ENCODE peak calls at places on chromosomes 5 and 9, in four cellular contexts. C, G, I and Z are unnamed samples.

GRCh38 chr5:142186821-142187594 is 78.4 kb downstream of the NDFIP1 start:
- DNase-seq in C (no peak), G (no peak), I (no peak), Z (no peak)

GRCh38 chr9:131635285-131635684 is 90.0 kb downstream of the PRRT1B start:
- DNase-seq in C (peak; percentile 98), G (peak; percentile 99), I (peak; percentile 94), Z (peak; percentile 96)

GRCh38 chr5:146254223-146254622 is 50.8 kb downstream of the RBM27 start:
- DNase-seq in C (no peak), G (no peak), I (no peak), Z (no peak)

GRCh38 chr9:15033316-15033715 is 123.1 kb upstream of the FREM1 start:
- DNase-seq in C (no peak), G (no peak), I (no peak), Z (no peak)

GRCh38 chr5:16880547-16880946 is 55.5 kb downstream of the MYO10 start:
- DNase-seq in C (no peak), G (no peak), I (no peak), Z (no peak)

GRCh38 chr5:148979104-148979723 is 83.6 kb downstream of the SH3TC2 start:
- DNase-seq in C (no peak), G (no peak), I (no peak), Z (no peak)

GRCh38 chr5:127615916-127616315 is 33.0 kb upstream of the CTXN3 start:
- DNase-seq in C (peak; percentile 22), G (peak; percentile 15), I (no peak), Z (peak; percentile 15)

GRCh38 chr5:158590936-158591863 is 508.5 kb downstream of the EBF1 start:
- DNase-seq in C (peak; percentile 21), G (no peak), I (no peak), Z (peak; percentile 48)

GRCh38 chr5:102421647-102422046 is 77.2 kb downstream of the SLCO6A1 start:
- DNase-seq in C (no peak), G (no peak), I (peak; percentile 37), Z (no peak)

GRCh38 chr9:114047717-114048116 is 30.4 kb downstream of the AMBP start:
- DNase-seq in C (peak; percentile 18), G (no peak), I (peak; percentile 20), Z (peak; percentile 25)

GRCh38 chr9:33628865-33629410 is 104.9 kb downstream of the ANKRD18B start:
- DNase-seq in C (no peak), G (no peak), I (no peak), Z (no peak)

GRCh38 chr5:7801898-7802614 is 48.9 kb downstream of the CFAP90 start:
- DNase-seq in C (no peak), G (no peak), I (no peak), Z (no peak)

GRCh38 chr5:159100928-159101646 is 1.4 kb upstream of the EBF1 start:
- DNase-seq in C (no peak), G (no peak), I (no peak), Z (no peak)

GRCh38 chr9:113818391-113818790 is 57.7 kb upstream of the ZNF618 start:
- DNase-seq in C (no peak), G (no peak), I (no peak), Z (no peak)

GRCh38 chr5:40191041-40191550 is 488.6 kb upstream of the PTGER4 start:
- DNase-seq in C (no peak), G (no peak), I (no peak), Z (no peak)

GRCh38 chr9:121735065-121735791 is 83.8 kb downstream of the DAB2IP start:
- DNase-seq in C (peak; percentile 63), G (peak; percentile 80), I (no peak), Z (peak; percentile 69)

GRCh38 chr9:133153227-133154096 is 10.3 kb downstream of the GBGT1 start:
- DNase-seq in C (no peak), G (no peak), I (peak; percentile 38), Z (no peak)

GRCh38 chr5:169416583-169417196 is 115.8 kb upstream of the SLIT3 start:
- DNase-seq in C (peak; percentile 75), G (peak; percentile 46), I (no peak), Z (peak; percentile 95)

GRCh38 chr9:96383165-96383939 is at the start of gene SLC35D2:
- DNase-seq in C (peak; percentile 56), G (peak; percentile 32), I (peak; percentile 58), Z (peak; percentile 55)

GRCh38 chr5:108739906-108740305 is 7.8 kb upstream of the FER start:
- DNase-seq in C (no peak), G (no peak), I (no peak), Z (no peak)

GRCh38 chr9:4569101-4569500 is 78.8 kb downstream of the SLC1A1 start:
- DNase-seq in C (no peak), G (no peak), I (no peak), Z (no peak)

GRCh38 chr5:180301253-180301652 is 9.4 kb upstream of the MAPK9 start:
- DNase-seq in C (no peak), G (no peak), I (no peak), Z (no peak)

GRCh38 chr5:139904566-139905400 is 109.2 kb downstream of the PSD2 start:
- DNase-seq in C (no peak), G (no peak), I (no peak), Z (no peak)

GRCh38 chr9:18531127-18531526 is 57.2 kb downstream of the ADAMTSL1 start:
- DNase-seq in C (no peak), G (peak; percentile 15), I (peak; percentile 25), Z (no peak)

GRCh38 chr9:4073371-4073770 is 226.5 kb downstream of the GLIS3 start:
- DNase-seq in C (no peak), G (no peak), I (no peak), Z (no peak)

GRCh38 chr9:89080193-89080592 is 88.9 kb downstream of the S1PR3 start:
- DNase-seq in C (peak; percentile 77), G (peak; percentile 23), I (peak; percentile 34), Z (peak; percentile 77)

GRCh38 chr5:54224083-54224836 is 86.1 kb downstream of the ARL15 start:
- DNase-seq in C (peak; percentile 22), G (no peak), I (no peak), Z (no peak)

GRCh38 chr9:25461416-25461815 is 216.8 kb downstream of the TUSC1 start:
- DNase-seq in C (no peak), G (no peak), I (no peak), Z (no peak)

GRCh38 chr5:172939045-172939444 is 20.2 kb upstream of the RPL26L1 start:
- DNase-seq in C (peak; percentile 39), G (peak; percentile 55), I (peak; percentile 68), Z (peak; percentile 32)
- TF ChIP-seq CTCF in C (peak; percentile 31), G (peak; percentile 55), I (no peak), Z (peak; percentile 37)

GRCh38 chr9:94212091-94212490 is 47.0 kb upstream of the ZNF169 start:
- DNase-seq in C (peak; percentile 11), G (peak; percentile 74), I (no peak), Z (no peak)
- H3K4me3 ChIP-seq in C (no peak overlapping the region), G (no peak overlapping the region), I (no peak overlapping the region), Z (no peak overlapping the region)

GRCh38 chr9:37327553-37327952 is 94.9 kb upstream of the GRHPR start:
- DNase-seq in C (no peak), G (no peak), I (no peak), Z (no peak)

GRCh38 chr9:37332581-37332980 is 89.9 kb upstream of the GRHPR start:
- DNase-seq in C (no peak), G (no peak), I (no peak), Z (no peak)

GRCh38 chr9:37328561-37329227 is 93.8 kb upstream of the GRHPR start:
- DNase-seq in C (no peak), G (no peak), I (no peak), Z (no peak)

GRCh38 chr9:37331871-37332270 is 90.6 kb upstream of the GRHPR start:
- DNase-seq in C (no peak), G (no peak), I (no peak), Z (no peak)

GRCh38 chr9:37329576-37329975 is 92.9 kb upstream of the GRHPR start:
- DNase-seq in C (peak; percentile 64), G (peak; percentile 50), I (no peak), Z (peak; percentile 69)
- TF ChIP-seq CTCF in C (peak; percentile 49), G (peak; percentile 46), I (no peak), Z (peak; percentile 42)

DNA sequence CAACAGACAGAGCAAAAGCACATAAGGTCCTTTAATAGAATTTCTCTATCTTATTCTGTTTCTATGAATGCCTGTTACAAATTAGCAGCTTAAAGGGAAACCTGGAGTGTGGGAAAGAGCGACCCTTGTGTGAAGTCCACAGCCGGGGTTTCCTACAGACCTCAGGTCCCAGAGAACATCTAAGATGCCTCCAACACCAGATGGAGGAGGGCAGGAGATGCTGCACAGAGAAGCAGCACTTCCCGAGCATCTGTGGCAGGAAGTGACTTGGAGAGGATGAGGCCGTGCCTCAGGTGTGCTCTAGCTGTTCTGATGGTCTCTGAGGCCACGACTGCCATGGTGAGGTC is 26.8 kb downstream of the IRF1 start:
- DNase-seq in C (no peak), G (no peak), I (no peak), Z (no peak)
- H3K4me3 ChIP-seq in C (no peak overlapping the region), G (no peak overlapping the region), I (no peak overlapping the region), Z (no peak overlapping the region)

GRCh38 chr9:111036068-111036789 is 2.0 kb downstream of the LPAR1 start:
- DNase-seq in C (peak; percentile 49), G (peak; percentile 68), I (peak; percentile 48), Z (peak; percentile 60)
- TF ChIP-seq CTCF in C (peak; percentile 73), G (peak; percentile 69), I (peak; percentile 27), Z (peak; percentile 88)

GRCh38 chr9:68704498-68704803 is 589 bp upstream of the PIP5K1B start:
- DNase-seq in C (no peak), G (no peak), I (no peak), Z (no peak)
- H3K4me3 ChIP-seq in C (no peak overlapping the region), G (no peak overlapping the region), I (peak overlapping the region; percentile 94), Z (peak overlapping the region; percentile 5)

GRCh38 chr5:136891601-136892000 is 526.3 kb upstream of the TRPC7 start:
- DNase-seq in C (no peak), G (no peak), I (no peak), Z (no peak)

GRCh38 chr5:136890431-136891148 is 525.2 kb upstream of the TRPC7 start:
- DNase-seq in C (no peak), G (no peak), I (no peak), Z (no peak)

GRCh38 chr5:136892026-136892425 is 526.7 kb upstream of the TRPC7 start:
- DNase-seq in C (no peak), G (no peak), I (no peak), Z (no peak)

GRCh38 chr5:136886623-136887022 is 521.3 kb upstream of the TRPC7 start:
- DNase-seq in C (no peak), G (no peak), I (no peak), Z (no peak)

GRCh38 chr5:136891175-136891574 is 525.8 kb upstream of the TRPC7 start:
- DNase-seq in C (no peak), G (no peak), I (no peak), Z (no peak)
- TF ChIP-seq CTCF in C (peak; percentile 5), G (peak; percentile 2), I (no peak), Z (peak; percentile 13)

DNA sequence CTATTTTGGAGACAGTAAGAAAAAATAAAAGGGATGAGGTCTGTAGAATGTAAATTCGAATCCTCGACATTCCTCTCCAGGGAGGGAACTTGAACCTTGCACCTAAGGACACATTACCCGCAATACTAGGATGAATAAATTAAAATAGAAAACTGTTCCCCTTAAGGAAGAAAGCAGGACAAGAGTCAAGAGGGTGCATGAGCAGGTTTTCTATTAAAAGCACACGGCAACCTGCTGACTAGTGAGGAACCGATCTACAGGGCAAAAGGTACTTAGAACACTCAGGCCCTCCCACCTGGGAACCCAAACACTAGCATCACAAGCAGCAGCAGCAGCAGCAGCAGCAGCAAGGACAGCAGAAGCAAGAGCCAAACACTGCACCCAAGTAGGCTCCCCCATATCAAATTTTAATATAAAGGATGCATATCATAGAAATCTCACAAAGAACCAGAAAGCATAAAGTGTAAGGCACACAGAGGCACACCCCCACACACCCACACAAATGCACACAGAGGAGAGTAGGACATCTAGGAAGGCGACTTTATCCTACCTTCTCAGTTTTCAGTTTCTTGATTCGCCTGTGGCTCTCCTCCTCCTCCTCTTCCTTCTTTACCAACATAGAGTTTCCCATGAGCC is 2.8 kb downstream of the ZNF608 start:
- DNase-seq in C (no peak), G (no peak), I (no peak), Z (peak; percentile 23)
- H3K4me3 ChIP-seq in C (peak overlapping the region; percentile 76), G (peak overlapping the region; percentile 67), I (peak overlapping the region; percentile 73), Z (peak overlapping the region; percentile 83)